ENCODE peak calls at places on chromosome 2, in eight cellular contexts. One of them, this sample, is unnamed.

GRCh38 chr2:228447266-228447915 is 265.9 kb upstream of the SPHKAP start:
- DNase-seq in SK-MEL-5: no peak
- DNase-seq in mesendoderm: peak; percentile 65
- DNase-seq in MCF 10A: peak; percentile 65
- DNase-seq in activated T-helper 1 cell treated with Interleukin-2 at 50 U/mL for 16 hours: no peak
- DNase-seq in activated naive CD4-positive, alpha-beta T cell treated with Interleukin-2 at 50 U/mL for 16 hours: no peak
- DNase-seq in right cardiac atrium: no peak
- DNase-seq in Kasumi-1: no peak
- DNase-seq in this sample: no peak

GRCh38 chr2:13218205-13218604 is 501.5 kb downstream of the TRIB2 start:
- DNase-seq in MCF 10A: no peak
- DNase-seq in SK-MEL-5: no peak
- DNase-seq in Kasumi-1: no peak
- DNase-seq in mesendoderm: no peak
- DNase-seq in activated T-helper 1 cell treated with Interleukin-2 at 50 U/mL for 16 hours: no peak
- DNase-seq in activated naive CD4-positive, alpha-beta T cell treated with Interleukin-2 at 50 U/mL for 16 hours: no peak
- DNase-seq in right cardiac atrium: no peak
- DNase-seq in this sample: no peak

GRCh38 chr2:98037666-98038339 is 42.1 kb upstream of the TMEM131 start:
- DNase-seq in mesendoderm: no peak
- DNase-seq in activated naive CD4-positive, alpha-beta T cell treated with Interleukin-2 at 50 U/mL for 16 hours: no peak
- DNase-seq in Kasumi-1: no peak
- DNase-seq in right cardiac atrium: no peak
- DNase-seq in activated T-helper 1 cell treated with Interleukin-2 at 50 U/mL for 16 hours: no peak
- DNase-seq in MCF 10A: no peak
- DNase-seq in SK-MEL-5: no peak
- DNase-seq in this sample: no peak

GRCh38 chr2:42819160-42819559 is 26.8 kb upstream of the HAAO start:
- DNase-seq in MCF 10A: no peak
- DNase-seq in activated T-helper 1 cell treated with Interleukin-2 at 50 U/mL for 16 hours: no peak
- DNase-seq in SK-MEL-5: no peak
- DNase-seq in right cardiac atrium: no peak
- DNase-seq in Kasumi-1: no peak
- DNase-seq in activated naive CD4-positive, alpha-beta T cell treated with Interleukin-2 at 50 U/mL for 16 hours: no peak
- DNase-seq in mesendoderm: peak; percentile 42
- DNase-seq in this sample: no peak

GRCh38 chr2:8430628-8431027 is 251.2 kb upstream of the ID2 start:
- DNase-seq in Kasumi-1: no peak
- DNase-seq in MCF 10A: no peak
- DNase-seq in mesendoderm: no peak
- DNase-seq in activated naive CD4-positive, alpha-beta T cell treated with Interleukin-2 at 50 U/mL for 16 hours: no peak
- DNase-seq in activated T-helper 1 cell treated with Interleukin-2 at 50 U/mL for 16 hours: no peak
- DNase-seq in SK-MEL-5: no peak
- DNase-seq in right cardiac atrium: no peak
- DNase-seq in this sample: no peak

GRCh38 chr2:67835266-67835665 is 227.5 kb downstream of the C1D start:
- DNase-seq in mesendoderm: no peak
- DNase-seq in MCF 10A: no peak
- DNase-seq in right cardiac atrium: no peak
- DNase-seq in SK-MEL-5: no peak
- DNase-seq in activated naive CD4-positive, alpha-beta T cell treated with Interleukin-2 at 50 U/mL for 16 hours: no peak
- DNase-seq in activated T-helper 1 cell treated with Interleukin-2 at 50 U/mL for 16 hours: no peak
- DNase-seq in Kasumi-1: no peak
- DNase-seq in this sample: no peak

GRCh38 chr2:20145497-20146193 is 79.3 kb downstream of the SDC1 start:
- DNase-seq in right cardiac atrium: peak; percentile 26
- DNase-seq in SK-MEL-5: no peak
- DNase-seq in MCF 10A: no peak
- DNase-seq in Kasumi-1: no peak
- DNase-seq in activated naive CD4-positive, alpha-beta T cell treated with Interleukin-2 at 50 U/mL for 16 hours: no peak
- DNase-seq in activated T-helper 1 cell treated with Interleukin-2 at 50 U/mL for 16 hours: no peak
- DNase-seq in mesendoderm: peak; percentile 59
- DNase-seq in this sample: no peak

GRCh38 chr2:46377287-46377605 is 80.0 kb downstream of the EPAS1 start:
- DNase-seq in right cardiac atrium: no peak
- DNase-seq in Kasumi-1: no peak
- DNase-seq in activated T-helper 1 cell treated with Interleukin-2 at 50 U/mL for 16 hours: no peak
- DNase-seq in mesendoderm: no peak
- DNase-seq in activated naive CD4-positive, alpha-beta T cell treated with Interleukin-2 at 50 U/mL for 16 hours: no peak
- DNase-seq in MCF 10A: no peak
- DNase-seq in SK-MEL-5: peak; percentile 73
- DNase-seq in this sample: no peak

GRCh38 chr2:120208381-120209353 is 14.5 kb downstream of the TMEM185B start:
- DNase-seq in activated T-helper 1 cell treated with Interleukin-2 at 50 U/mL for 16 hours: no peak
- DNase-seq in activated naive CD4-positive, alpha-beta T cell treated with Interleukin-2 at 50 U/mL for 16 hours: no peak
- DNase-seq in MCF 10A: no peak
- DNase-seq in mesendoderm: no peak
- DNase-seq in right cardiac atrium: no peak
- DNase-seq in Kasumi-1: no peak
- DNase-seq in SK-MEL-5: no peak
- DNase-seq in this sample: no peak

GRCh38 chr2:12918138-12918840 is 201.6 kb downstream of the TRIB2 start:
- DNase-seq in mesendoderm: no peak
- DNase-seq in MCF 10A: no peak
- DNase-seq in right cardiac atrium: no peak
- DNase-seq in activated naive CD4-positive, alpha-beta T cell treated with Interleukin-2 at 50 U/mL for 16 hours: no peak
- DNase-seq in Kasumi-1: no peak
- DNase-seq in SK-MEL-5: no peak
- DNase-seq in activated T-helper 1 cell treated with Interleukin-2 at 50 U/mL for 16 hours: no peak
- DNase-seq in this sample: no peak

GRCh38 chr2:207189040-207189439 is 23.3 kb upstream of the KLF7 start:
- DNase-seq in MCF 10A: no peak
- DNase-seq in mesendoderm: no peak
- DNase-seq in right cardiac atrium: no peak
- DNase-seq in Kasumi-1: no peak
- DNase-seq in activated T-helper 1 cell treated with Interleukin-2 at 50 U/mL for 16 hours: no peak
- DNase-seq in SK-MEL-5: no peak
- DNase-seq in activated naive CD4-positive, alpha-beta T cell treated with Interleukin-2 at 50 U/mL for 16 hours: no peak
- DNase-seq in this sample: no peak

GRCh38 chr2:116510117-116510671 is 1304.3 kb upstream of the DDX18 start:
- DNase-seq in SK-MEL-5: peak; percentile 97
- DNase-seq in mesendoderm: peak; percentile 78
- DNase-seq in activated naive CD4-positive, alpha-beta T cell treated with Interleukin-2 at 50 U/mL for 16 hours: no peak
- DNase-seq in right cardiac atrium: no peak
- DNase-seq in activated T-helper 1 cell treated with Interleukin-2 at 50 U/mL for 16 hours: no peak
- DNase-seq in MCF 10A: peak; percentile 61
- DNase-seq in Kasumi-1: peak; percentile 77
- DNase-seq in this sample: peak; percentile 19

GRCh38 chr2:20661981-20662937 is 4.7 kb upstream of the GDF7 start:
- DNase-seq in Kasumi-1: no peak
- DNase-seq in right cardiac atrium: no peak
- DNase-seq in activated T-helper 1 cell treated with Interleukin-2 at 50 U/mL for 16 hours: no peak
- DNase-seq in SK-MEL-5: no peak
- DNase-seq in MCF 10A: no peak
- DNase-seq in activated naive CD4-positive, alpha-beta T cell treated with Interleukin-2 at 50 U/mL for 16 hours: no peak
- DNase-seq in mesendoderm: no peak
- DNase-seq in this sample: no peak

GRCh38 chr2:12918841-12919445 is 202.2 kb downstream of the TRIB2 start:
- DNase-seq in mesendoderm: no peak
- DNase-seq in SK-MEL-5: no peak
- DNase-seq in activated T-helper 1 cell treated with Interleukin-2 at 50 U/mL for 16 hours: no peak
- DNase-seq in right cardiac atrium: peak; percentile 92
- DNase-seq in Kasumi-1: no peak
- DNase-seq in MCF 10A: peak; percentile 18
- DNase-seq in activated naive CD4-positive, alpha-beta T cell treated with Interleukin-2 at 50 U/mL for 16 hours: no peak
- DNase-seq in this sample: no peak

GRCh38 chr2:209383212-209383611 is 40.6 kb upstream of the MAP2 start:
- DNase-seq in MCF 10A: peak; percentile 89
- DNase-seq in activated naive CD4-positive, alpha-beta T cell treated with Interleukin-2 at 50 U/mL for 16 hours: no peak
- DNase-seq in Kasumi-1: no peak
- DNase-seq in right cardiac atrium: no peak
- DNase-seq in mesendoderm: peak; percentile 27
- DNase-seq in SK-MEL-5: no peak
- DNase-seq in activated T-helper 1 cell treated with Interleukin-2 at 50 U/mL for 16 hours: no peak
- DNase-seq in this sample: no peak

GRCh38 chr2:148999451-148999891 is 39.0 kb upstream of the LYPD6B start:
- DNase-seq in SK-MEL-5: no peak
- DNase-seq in right cardiac atrium: no peak
- DNase-seq in MCF 10A: no peak
- DNase-seq in Kasumi-1: no peak
- DNase-seq in activated naive CD4-positive, alpha-beta T cell treated with Interleukin-2 at 50 U/mL for 16 hours: no peak
- DNase-seq in activated T-helper 1 cell treated with Interleukin-2 at 50 U/mL for 16 hours: no peak
- DNase-seq in mesendoderm: peak; percentile 42
- DNase-seq in this sample: no peak

GRCh38 chr2:28951910-28952805 is 28.9 kb upstream of the TOGARAM2 start:
- DNase-seq in right cardiac atrium: peak; percentile 55
- DNase-seq in activated naive CD4-positive, alpha-beta T cell treated with Interleukin-2 at 50 U/mL for 16 hours: no peak
- DNase-seq in mesendoderm: no peak
- DNase-seq in activated T-helper 1 cell treated with Interleukin-2 at 50 U/mL for 16 hours: no peak
- DNase-seq in Kasumi-1: no peak
- DNase-seq in MCF 10A: peak; percentile 82
- DNase-seq in SK-MEL-5: no peak
- DNase-seq in this sample: peak; percentile 59

This sample was measured in AML-193.